ENCODE peak calls at places on chromosomes 3 and 15, in ten cellular contexts. One of them, this sample, is unnamed.

GRCh38 chr3:10074666-10075065 is 33.4 kb downstream of the FANCD2OS start:
- DNase-seq in progenitor cell of endocrine pancreas: no peak
- DNase-seq in lower leg skin: no peak
- DNase-seq in cardiac muscle cell: no peak
- DNase-seq in H9: no peak
- DNase-seq in spleen: no peak
- DNase-seq in endodermal cell: no peak
- DNase-seq in activated B cell treated with CpG ODN at 0.5 μM for 24 hours: no peak
- DNase-seq in GM12865: no peak
- DNase-seq in HFF-Myc: no peak
- DNase-seq in this sample: no peak

GRCh38 chr15:99157456-99157855 is 52.6 kb downstream of the SYNM start:
- DNase-seq in HFF-Myc: no peak
- DNase-seq in cardiac muscle cell: no peak
- DNase-seq in progenitor cell of endocrine pancreas: no peak
- DNase-seq in lower leg skin: no peak
- DNase-seq in activated B cell treated with CpG ODN at 0.5 μM for 24 hours: no peak
- DNase-seq in endodermal cell: peak; percentile 3
- DNase-seq in GM12865: no peak
- DNase-seq in spleen: no peak
- DNase-seq in H9: no peak
- DNase-seq in this sample: no peak

GRCh38 chr3:68874551-68875348 is 57.6 kb downstream of the TAFA4 start:
- DNase-seq in activated B cell treated with CpG ODN at 0.5 μM for 24 hours: no peak
- DNase-seq in lower leg skin: no peak
- DNase-seq in endodermal cell: no peak
- DNase-seq in progenitor cell of endocrine pancreas: no peak
- DNase-seq in spleen: no peak
- DNase-seq in cardiac muscle cell: no peak
- DNase-seq in HFF-Myc: no peak
- DNase-seq in H9: no peak
- DNase-seq in GM12865: peak; percentile 28
- DNase-seq in this sample: no peak

GRCh38 chr15:95511680-95512079 is 818.8 kb upstream of the NR2F2 start:
- DNase-seq in GM12865: no peak
- DNase-seq in progenitor cell of endocrine pancreas: no peak
- DNase-seq in HFF-Myc: no peak
- DNase-seq in H9: no peak
- DNase-seq in activated B cell treated with CpG ODN at 0.5 μM for 24 hours: no peak
- DNase-seq in spleen: no peak
- DNase-seq in lower leg skin: no peak
- DNase-seq in endodermal cell: no peak
- DNase-seq in cardiac muscle cell: no peak
- DNase-seq in this sample: no peak

GRCh38 chr15:62415498-62415897 is 250.4 kb upstream of the C2CD4B start:
- DNase-seq in GM12865: no peak
- DNase-seq in H9: no peak
- DNase-seq in endodermal cell: no peak
- DNase-seq in lower leg skin: no peak
- DNase-seq in spleen: no peak
- DNase-seq in activated B cell treated with CpG ODN at 0.5 μM for 24 hours: no peak
- DNase-seq in progenitor cell of endocrine pancreas: no peak
- DNase-seq in HFF-Myc: no peak
- DNase-seq in cardiac muscle cell: no peak
- DNase-seq in this sample: no peak

GRCh38 chr3:105958237-105959000 is 89.6 kb upstream of the CBLB start:
- DNase-seq in progenitor cell of endocrine pancreas: no peak
- DNase-seq in endodermal cell: no peak
- DNase-seq in HFF-Myc: no peak
- DNase-seq in H9: no peak
- DNase-seq in GM12865: no peak
- DNase-seq in activated B cell treated with CpG ODN at 0.5 μM for 24 hours: no peak
- DNase-seq in lower leg skin: no peak
- DNase-seq in spleen: no peak
- DNase-seq in cardiac muscle cell: no peak
- DNase-seq in this sample: no peak

GRCh38 chr15:49236869-49237268 is 66.8 kb downstream of the GALK2 start:
- DNase-seq in H9: no peak
- DNase-seq in progenitor cell of endocrine pancreas: no peak
- DNase-seq in HFF-Myc: no peak
- DNase-seq in GM12865: no peak
- DNase-seq in activated B cell treated with CpG ODN at 0.5 μM for 24 hours: no peak
- DNase-seq in endodermal cell: no peak
- DNase-seq in spleen: no peak
- DNase-seq in cardiac muscle cell: no peak
- DNase-seq in lower leg skin: no peak
- DNase-seq in this sample: no peak

GRCh38 chr3:52671676-52672075 is 14.0 kb downstream of the PBRM1 start:
- DNase-seq in H9: no peak
- DNase-seq in spleen: no peak
- DNase-seq in activated B cell treated with CpG ODN at 0.5 μM for 24 hours: no peak
- DNase-seq in HFF-Myc: no peak
- DNase-seq in lower leg skin: no peak
- DNase-seq in endodermal cell: no peak
- DNase-seq in cardiac muscle cell: no peak
- DNase-seq in GM12865: peak; percentile 31
- DNase-seq in progenitor cell of endocrine pancreas: no peak
- DNase-seq in this sample: no peak

GRCh38 chr15:48643236-48643635 is 2.3 kb downstream of the FBN1 start:
- DNase-seq in cardiac muscle cell: peak; percentile 34
- DNase-seq in endodermal cell: no peak
- DNase-seq in HFF-Myc: no peak
- DNase-seq in progenitor cell of endocrine pancreas: no peak
- DNase-seq in spleen: no peak
- DNase-seq in activated B cell treated with CpG ODN at 0.5 μM for 24 hours: no peak
- DNase-seq in lower leg skin: no peak
- DNase-seq in H9: no peak
- DNase-seq in GM12865: no peak
- DNase-seq in this sample: no peak

GRCh38 chr15:33581032-33581431 is 270.3 kb downstream of the RYR3 start:
- DNase-seq in HFF-Myc: peak; percentile 44
- DNase-seq in lower leg skin: no peak
- DNase-seq in spleen: no peak
- DNase-seq in endodermal cell: no peak
- DNase-seq in GM12865: no peak
- DNase-seq in cardiac muscle cell: peak; percentile 55
- DNase-seq in activated B cell treated with CpG ODN at 0.5 μM for 24 hours: no peak
- DNase-seq in progenitor cell of endocrine pancreas: no peak
- DNase-seq in H9: no peak
- DNase-seq in this sample: no peak

GRCh38 chr3:197354195-197355059 is 56.0 kb upstream of the DLG1 start:
- DNase-seq in H9: no peak
- DNase-seq in progenitor cell of endocrine pancreas: no peak
- DNase-seq in GM12865: peak; percentile 81
- DNase-seq in HFF-Myc: no peak
- DNase-seq in cardiac muscle cell: peak; percentile 63
- DNase-seq in endodermal cell: no peak
- DNase-seq in spleen: no peak
- DNase-seq in lower leg skin: no peak
- DNase-seq in activated B cell treated with CpG ODN at 0.5 μM for 24 hours: no peak
- DNase-seq in this sample: no peak

GRCh38 chr15:74937226-74937601 is 659 bp downstream of the COX5A start:
- DNase-seq in lower leg skin: no peak
- DNase-seq in endodermal cell: no peak
- DNase-seq in GM12865: no peak
- DNase-seq in activated B cell treated with CpG ODN at 0.5 μM for 24 hours: no peak
- DNase-seq in HFF-Myc: no peak
- DNase-seq in cardiac muscle cell: no peak
- DNase-seq in progenitor cell of endocrine pancreas: no peak
- DNase-seq in H9: no peak
- DNase-seq in spleen: no peak
- DNase-seq in this sample: no peak

GRCh38 chr15:74937602-74938371 is at the start of gene COX5A:
- DNase-seq in activated B cell treated with CpG ODN at 0.5 μM for 24 hours: peak; percentile 86
- DNase-seq in cardiac muscle cell: peak; percentile 98
- DNase-seq in H9: peak; percentile 96
- DNase-seq in progenitor cell of endocrine pancreas: peak; percentile 78
- DNase-seq in spleen: peak; percentile 98
- DNase-seq in lower leg skin: peak; percentile 98
- DNase-seq in endodermal cell: peak; percentile 96
- DNase-seq in HFF-Myc: peak; percentile 77
- DNase-seq in GM12865: peak; percentile 98
- DNase-seq in this sample: peak; percentile 97

GRCh38 chr15:74928771-74929198 is 9.1 kb downstream of the COX5A start:
- DNase-seq in lower leg skin: no peak
- DNase-seq in activated B cell treated with CpG ODN at 0.5 μM for 24 hours: no peak
- DNase-seq in cardiac muscle cell: no peak
- DNase-seq in endodermal cell: no peak
- DNase-seq in progenitor cell of endocrine pancreas: no peak
- DNase-seq in GM12865: no peak
- DNase-seq in H9: no peak
- DNase-seq in spleen: no peak
- DNase-seq in HFF-Myc: no peak
- DNase-seq in this sample: no peak

GRCh38 chr15:74933573-74933972 is 4.3 kb downstream of the COX5A start:
- DNase-seq in spleen: no peak
- DNase-seq in cardiac muscle cell: no peak
- DNase-seq in progenitor cell of endocrine pancreas: no peak
- DNase-seq in activated B cell treated with CpG ODN at 0.5 μM for 24 hours: no peak
- DNase-seq in lower leg skin: no peak
- DNase-seq in GM12865: no peak
- DNase-seq in H9: no peak
- DNase-seq in HFF-Myc: no peak
- DNase-seq in endodermal cell: no peak
- DNase-seq in this sample: no peak
- TF ChIP-seq CTCF in spleen: no peak
- TF ChIP-seq CTCF in cardiac muscle cell: no peak
- TF ChIP-seq CTCF in progenitor cell of endocrine pancreas: no peak
- TF ChIP-seq CTCF in activated B cell treated with CpG ODN at 0.5 μM for 24 hours: no peak
- TF ChIP-seq CTCF in lower leg skin: no peak
- TF ChIP-seq CTCF in GM12865: no peak
- TF ChIP-seq CTCF in H9: no peak
- TF ChIP-seq CTCF in HFF-Myc: no peak
- TF ChIP-seq CTCF in endodermal cell: no peak
- TF ChIP-seq CTCF in this sample: no peak

GRCh38 chr3:49453621-49454315 is 16.3 kb upstream of the DAG1 start:
- DNase-seq in spleen: no peak
- DNase-seq in GM12865: no peak
- DNase-seq in HFF-Myc: no peak
- DNase-seq in endodermal cell: no peak
- DNase-seq in cardiac muscle cell: no peak
- DNase-seq in progenitor cell of endocrine pancreas: no peak
- DNase-seq in activated B cell treated with CpG ODN at 0.5 μM for 24 hours: no peak
- DNase-seq in lower leg skin: no peak
- DNase-seq in H9: no peak
- DNase-seq in this sample: no peak

GRCh38 chr3:49460188-49460885 is 9.7 kb upstream of the DAG1 start:
- DNase-seq in activated B cell treated with CpG ODN at 0.5 μM for 24 hours: no peak
- DNase-seq in spleen: no peak
- DNase-seq in H9: no peak
- DNase-seq in endodermal cell: peak; percentile 70
- DNase-seq in progenitor cell of endocrine pancreas: no peak
- DNase-seq in GM12865: no peak
- DNase-seq in HFF-Myc: no peak
- DNase-seq in cardiac muscle cell: no peak
- DNase-seq in lower leg skin: no peak
- DNase-seq in this sample: no peak

GRCh38 chr3:49456417-49456816 is 13.7 kb upstream of the DAG1 start:
- DNase-seq in HFF-Myc: no peak
- DNase-seq in spleen: no peak
- DNase-seq in endodermal cell: no peak
- DNase-seq in GM12865: no peak
- DNase-seq in progenitor cell of endocrine pancreas: no peak
- DNase-seq in cardiac muscle cell: peak; percentile 41
- DNase-seq in H9: no peak
- DNase-seq in lower leg skin: no peak
- DNase-seq in activated B cell treated with CpG ODN at 0.5 μM for 24 hours: no peak
- DNase-seq in this sample: no peak

GRCh38 chr3:49454898-49455681 is 15.0 kb upstream of the DAG1 start:
- DNase-seq in H9: no peak
- DNase-seq in lower leg skin: no peak
- DNase-seq in endodermal cell: peak; percentile 52
- DNase-seq in activated B cell treated with CpG ODN at 0.5 μM for 24 hours: no peak
- DNase-seq in cardiac muscle cell: no peak
- DNase-seq in spleen: no peak
- DNase-seq in HFF-Myc: no peak
- DNase-seq in GM12865: no peak
- DNase-seq in progenitor cell of endocrine pancreas: no peak
- DNase-seq in this sample: no peak

GRCh38 chr3:49454457-49454856 is 15.6 kb upstream of the DAG1 start:
- DNase-seq in lower leg skin: no peak
- DNase-seq in H9: peak; percentile 90
- DNase-seq in activated B cell treated with CpG ODN at 0.5 μM for 24 hours: no peak
- DNase-seq in progenitor cell of endocrine pancreas: peak; percentile 36
- DNase-seq in HFF-Myc: no peak
- DNase-seq in spleen: no peak
- DNase-seq in GM12865: peak; percentile 41
- DNase-seq in cardiac muscle cell: no peak
- DNase-seq in endodermal cell: peak; percentile 93
- DNase-seq in this sample: no peak
- TF ChIP-seq CTCF in lower leg skin: no peak
- TF ChIP-seq CTCF in H9: peak; percentile 70
- TF ChIP-seq CTCF in activated B cell treated with CpG ODN at 0.5 μM for 24 hours: no peak
- TF ChIP-seq CTCF in progenitor cell of endocrine pancreas: peak; percentile 51
- TF ChIP-seq CTCF in HFF-Myc: peak; percentile 23
- TF ChIP-seq CTCF in spleen: no peak
- TF ChIP-seq CTCF in GM12865: peak; percentile 34
- TF ChIP-seq CTCF in cardiac muscle cell: peak; percentile 23
- TF ChIP-seq CTCF in endodermal cell: peak; percentile 77
- TF ChIP-seq CTCF in this sample: peak; percentile 36

DNA sequence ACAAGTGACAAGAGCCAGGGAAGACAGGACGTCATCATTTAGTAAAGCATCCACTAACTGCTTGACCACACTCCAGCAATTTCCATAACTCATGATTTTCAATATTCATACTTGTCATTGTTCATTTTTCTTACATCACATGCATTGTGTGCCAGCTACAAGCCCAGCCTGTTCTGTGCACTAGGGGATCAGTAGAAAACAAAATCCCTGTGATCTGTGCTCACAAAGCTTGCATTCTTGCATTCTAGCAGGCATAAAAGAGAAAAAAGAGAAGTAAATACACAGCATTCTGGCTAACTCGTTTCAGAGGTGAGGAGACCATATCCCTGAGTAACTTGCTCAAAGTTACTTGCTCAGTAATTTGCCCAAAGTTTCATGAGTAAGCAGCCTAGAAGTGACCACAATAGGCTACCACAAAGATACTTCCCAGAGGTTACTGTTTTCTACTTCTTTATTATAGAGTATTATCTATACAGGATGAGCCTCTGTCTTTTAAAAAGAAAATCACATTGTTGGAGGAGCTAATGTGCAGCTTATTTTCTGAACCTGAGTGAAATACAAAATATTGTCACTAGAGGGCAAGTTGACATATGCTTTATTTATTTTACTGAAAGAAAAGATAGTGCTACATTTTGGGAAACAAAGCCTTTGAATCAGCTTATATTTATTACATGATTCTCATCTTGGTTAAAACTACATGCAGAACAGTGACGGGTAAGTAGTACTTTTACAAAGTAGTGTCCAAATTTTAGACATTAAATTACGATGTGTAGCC is 701.4 kb upstream of the LMCD1 start:
- DNase-seq in H9: no peak
- DNase-seq in GM12865: no peak
- DNase-seq in cardiac muscle cell: peak; percentile 29
- DNase-seq in spleen: no peak
- DNase-seq in endodermal cell: no peak
- DNase-seq in lower leg skin: no peak
- DNase-seq in activated B cell treated with CpG ODN at 0.5 μM for 24 hours: no peak
- DNase-seq in progenitor cell of endocrine pancreas: no peak
- DNase-seq in HFF-Myc: no peak
- DNase-seq in this sample: no peak
- TF ChIP-seq CTCF in H9: peak; percentile 34
- TF ChIP-seq CTCF in GM12865: no peak
- TF ChIP-seq CTCF in cardiac muscle cell: peak; percentile 35
- TF ChIP-seq CTCF in spleen: no peak
- TF ChIP-seq CTCF in endodermal cell: peak; percentile 54
- TF ChIP-seq CTCF in lower leg skin: no peak
- TF ChIP-seq CTCF in activated B cell treated with CpG ODN at 0.5 μM for 24 hours: no peak
- TF ChIP-seq CTCF in progenitor cell of endocrine pancreas: peak; percentile 28
- TF ChIP-seq CTCF in HFF-Myc: no peak
- TF ChIP-seq CTCF in this sample: peak; percentile 75

GRCh38 chr3:16319307-16319706 is 54.3 kb downstream of the OXNAD1 start:
- DNase-seq in HFF-Myc: no peak
- DNase-seq in H9: peak; percentile 57
- DNase-seq in lower leg skin: no peak
- DNase-seq in spleen: no peak
- DNase-seq in GM12865: peak; percentile 70
- DNase-seq in endodermal cell: peak; percentile 73
- DNase-seq in progenitor cell of endocrine pancreas: no peak
- DNase-seq in activated B cell treated with CpG ODN at 0.5 μM for 24 hours: no peak
- DNase-seq in cardiac muscle cell: no peak
- DNase-seq in this sample: no peak
- TF ChIP-seq CTCF in HFF-Myc: peak; percentile 50
- TF ChIP-seq CTCF in H9: peak; percentile 78
- TF ChIP-seq CTCF in lower leg skin: no peak
- TF ChIP-seq CTCF in spleen: no peak
- TF ChIP-seq CTCF in GM12865: peak; percentile 49
- TF ChIP-seq CTCF in endodermal cell: peak; percentile 76
- TF ChIP-seq CTCF in progenitor cell of endocrine pancreas: peak; percentile 35
- TF ChIP-seq CTCF in activated B cell treated with CpG ODN at 0.5 μM for 24 hours: no peak
- TF ChIP-seq CTCF in cardiac muscle cell: peak; percentile 37
- TF ChIP-seq CTCF in this sample: peak; percentile 64